ENCODE peak calls at places on chromosome 5, in nine cellular contexts. C is sigmoid colon, Z is adrenal gland, O is breast epithelium, V is uterus, J is transverse colon, Y is Peyer's patch, P is ovary, T is tibial nerve. M is an unnamed sample. For H3K4me1, the result is how much of the 10 kb centered on the place peaks cover.

GRCh38 chr5:32504923-32505596 is 60.5 kb upstream of the ZFR start:
- DNase-seq in C (peak), Z (peak), O (peak), V (peak), J (peak), Y (no peak), P (peak), T (peak), M (peak)

GRCh38 chr5:147849226-147849625 is 17.8 kb upstream of the SPINK1 start:
- DNase-seq in C (no peak), Z (no peak), O (no peak), V (no peak), J (no peak), Y (no peak), P (no peak), T (no peak), M (no peak)

GRCh38 chr5:3694819-3695218 is 99.2 kb downstream of the IRX1 start:
- DNase-seq in C (no peak), Z (no peak), O (no peak), V (no peak), J (no peak), Y (no peak), P (no peak), T (no peak), M (no peak)

GRCh38 chr5:68305223-68305865 is 89.8 kb downstream of the PIK3R1 start:
- DNase-seq in C (no peak), Z (no peak), O (peak), V (no peak), J (no peak), Y (no peak), P (no peak), T (no peak), M (no peak)

GRCh38 chr5:148903587-148903986 is 77.2 kb downstream of the ADRB2 start:
- DNase-seq in C (no peak), Z (no peak), O (no peak), V (no peak), J (no peak), Y (no peak), P (no peak), T (no peak), M (no peak)

GRCh38 chr5:94009161-94009560 is 267.8 kb upstream of the POU5F2 start:
- DNase-seq in C (no peak), Z (no peak), O (no peak), V (no peak), J (no peak), Y (no peak), P (no peak), T (no peak), M (no peak)

GRCh38 chr5:171149772-171150171 is 159.3 kb upstream of the TLX3 start:
- DNase-seq in C (no peak), Z (no peak), O (no peak), V (no peak), J (no peak), Y (no peak), P (no peak), T (no peak), M (no peak)

GRCh38 chr5:173882632-173883031 is 5.5 kb upstream of the CPEB4 start:
- DNase-seq in C (no peak), Z (no peak), O (no peak), V (no peak), J (no peak), Y (no peak), P (no peak), T (no peak), M (no peak)

GRCh38 chr5:76084496-76085285 is 1.5 kb downstream of the SV2C start:
- DNase-seq in C (no peak), Z (no peak), O (no peak), V (no peak), J (no peak), Y (no peak), P (no peak), T (no peak), M (no peak)

GRCh38 chr5:180618487-180618829 is 27.2 kb upstream of the SCGB3A1 start:
- DNase-seq in C (no peak), Z (no peak), O (no peak), V (no peak), J (no peak), Y (no peak), P (no peak), T (no peak), M (no peak)

GRCh38 chr5:65802080-65802479 is 80.1 kb downstream of the NLN start:
- DNase-seq in C (no peak), Z (no peak), O (no peak), V (no peak), J (no peak), Y (no peak), P (no peak), T (no peak), M (no peak)

GRCh38 chr5:40781843-40782409 is 16.2 kb downstream of the PRKAA1 start:
- DNase-seq in C (no peak), Z (no peak), O (no peak), V (no peak), J (no peak), Y (no peak), P (no peak), T (no peak), M (no peak)

GRCh38 chr5:175521313-175521833 is 43.0 kb downstream of the SFXN1 start:
- DNase-seq in C (no peak), Z (no peak), O (no peak), V (no peak), J (no peak), Y (no peak), P (no peak), T (no peak), M (no peak)

GRCh38 chr5:73968729-73969128 is 342.7 kb downstream of the ARHGEF28 start:
- DNase-seq in C (no peak), Z (no peak), O (peak), V (no peak), J (no peak), Y (no peak), P (no peak), T (no peak), M (no peak)
- TF ChIP-seq POLR2A in C (no peak), Z (no peak), O (no peak), V (no peak), J (no peak), Y (no peak), P (no peak), T (no peak), M (no peak)

GRCh38 chr5:10456583-10457562 is 15.2 kb downstream of the ROPN1L start:
- DNase-seq in C (no peak), Z (no peak), O (no peak), V (no peak), J (no peak), Y (no peak), P (no peak), T (no peak), M (no peak)
- H3K27ac ChIP-seq in C (no peak), Z (no peak), O (no peak), V (no peak), J (no peak), Y (no peak), P (no peak), T (no peak), M (no peak)

GRCh38 chr5:16891043-16891442 is 45.0 kb downstream of the MYO10 start:
- DNase-seq in C (no peak), Z (no peak), O (no peak), V (no peak), J (no peak), Y (peak), P (no peak), T (no peak), M (no peak)
- H3K4me1 ChIP-seq in C (under half), Z (under half), O (under half), V (under half), J (under half), Y (under half), P (under half), T (under half), M (under half)

GRCh38 chr5:14212838-14213237 is 69.7 kb downstream of the TRIO start:
- DNase-seq in C (no peak), Z (no peak), O (no peak), V (no peak), J (no peak), Y (no peak), P (no peak), T (no peak), M (no peak)

GRCh38 chr5:14210729-14211128 is 67.6 kb downstream of the TRIO start:
- DNase-seq in C (no peak), Z (no peak), O (no peak), V (no peak), J (no peak), Y (no peak), P (no peak), T (no peak), M (no peak)

GRCh38 chr5:14213813-14214585 is 70.9 kb downstream of the TRIO start:
- DNase-seq in C (no peak), Z (no peak), O (no peak), V (no peak), J (no peak), Y (no peak), P (no peak), T (no peak), M (no peak)

GRCh38 chr5:14213253-14213652 is 70.1 kb downstream of the TRIO start:
- DNase-seq in C (no peak), Z (no peak), O (no peak), V (no peak), J (no peak), Y (no peak), P (no peak), T (no peak), M (no peak)

DNA sequence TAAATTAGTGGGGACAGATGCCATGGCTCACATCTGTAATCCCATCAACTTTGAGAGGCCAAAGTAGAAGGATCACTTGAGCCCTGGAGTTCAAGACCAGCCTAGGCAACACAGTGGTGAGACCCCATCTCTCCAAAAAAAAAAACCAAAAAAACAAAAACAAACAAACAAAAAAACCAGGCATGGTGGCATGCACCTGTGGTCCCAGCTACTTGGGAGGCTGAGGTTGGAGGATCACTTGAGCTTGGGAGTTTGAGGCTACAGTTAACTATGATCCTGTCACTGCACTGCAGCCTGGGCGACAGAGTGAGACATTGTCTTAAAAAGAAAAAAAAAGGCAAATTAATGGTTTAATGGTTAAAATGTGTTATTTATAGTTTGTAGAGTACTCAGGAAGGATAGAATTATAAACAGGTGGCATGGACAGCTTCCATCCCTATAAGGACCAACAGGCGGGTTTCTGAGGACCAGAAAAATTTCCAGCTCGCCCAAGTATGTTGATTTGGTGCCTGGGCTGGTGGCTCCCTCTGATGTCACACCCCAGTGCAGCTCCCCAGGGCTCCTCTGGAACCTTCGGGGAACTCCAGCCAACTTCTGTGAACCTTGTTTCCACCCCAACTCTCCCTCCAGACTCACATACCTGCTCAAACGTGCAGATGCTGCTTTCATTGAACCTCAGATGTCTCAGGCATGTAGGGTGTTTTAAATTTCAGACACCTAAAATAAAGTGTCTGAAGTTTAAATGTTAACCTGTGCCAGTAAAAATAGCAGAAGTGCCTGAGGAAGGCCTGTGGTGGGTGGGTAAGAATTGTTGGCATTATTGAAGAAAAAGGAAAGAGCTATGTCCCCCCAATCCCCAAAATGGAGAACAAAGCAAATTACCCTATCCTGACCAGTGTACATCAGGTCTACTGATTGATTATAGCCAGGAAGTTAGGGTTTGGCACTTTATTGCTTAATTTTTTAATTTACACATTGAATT is 69.0 kb downstream of the TRIO start:
- DNase-seq in C (no peak), Z (no peak), O (no peak), V (no peak), J (peak), Y (peak), P (no peak), T (no peak), M (no peak)
- TF ChIP-seq POLR2A in C (no peak), Z (no peak), O (no peak), V (no peak), J (no peak), Y (no peak), P (no peak), T (no peak), M (no peak)

GRCh38 chr5:142863856-142864255 is 93.7 kb downstream of the ARHGAP26 start:
- DNase-seq in C (no peak), Z (no peak), O (no peak), V (no peak), J (no peak), Y (no peak), P (no peak), T (no peak), M (no peak)
- H3K27ac ChIP-seq in C (no peak), Z (no peak), O (peak), V (no peak), J (no peak), Y (no peak), P (no peak), T (no peak), M (no peak)

DNA sequence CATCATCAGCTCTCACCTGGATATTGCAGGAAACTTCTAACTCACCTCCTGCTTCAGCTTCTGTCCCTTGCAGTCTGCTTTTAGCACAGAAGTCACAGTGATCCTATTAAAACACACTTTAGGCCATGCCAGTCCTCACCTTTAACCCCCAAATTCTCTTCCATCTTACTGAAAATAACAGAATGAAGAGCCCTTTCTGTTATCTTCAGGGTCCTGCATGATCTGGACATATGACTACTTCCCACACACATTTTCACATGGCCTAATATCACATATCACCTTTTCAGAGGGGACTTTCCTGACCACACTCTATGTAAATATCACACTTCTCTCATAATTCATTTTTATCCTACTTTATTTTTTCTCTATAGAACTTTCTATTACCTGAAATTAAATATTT is 550.6 kb upstream of the CLINT1 start:
- DNase-seq in C (no peak), Z (no peak), O (no peak), V (no peak), J (no peak), Y (no peak), P (no peak), T (no peak), M (no peak)
- H3K4me1 ChIP-seq in C (under half), Z (under half), O (under half), V (under half), J (under half), Y (under half), P (under half), T (under half), M (under half)

GRCh38 chr5:42982107-42982622 is 58.0 kb downstream of the ANXA2R start:
- DNase-seq in C (no peak), Z (no peak), O (no peak), V (no peak), J (no peak), Y (no peak), P (no peak), T (no peak), M (no peak)

GRCh38 chr5:42988568-42988967 is 51.6 kb downstream of the ANXA2R start:
- DNase-seq in C (no peak), Z (no peak), O (no peak), V (no peak), J (no peak), Y (no peak), P (no peak), T (no peak), M (no peak)

GRCh38 chr5:42984307-42984706 is 55.8 kb downstream of the ANXA2R start:
- DNase-seq in C (no peak), Z (no peak), O (no peak), V (no peak), J (no peak), Y (no peak), P (no peak), T (no peak), M (no peak)

GRCh38 chr5:42989198-42989597 is 50.9 kb downstream of the ANXA2R start:
- DNase-seq in C (no peak), Z (no peak), O (no peak), V (no peak), J (no peak), Y (no peak), P (no peak), T (no peak), M (no peak)

GRCh38 chr5:42985129-42986037 is 54.7 kb downstream of the ANXA2R start:
- DNase-seq in C (no peak), Z (no peak), O (no peak), V (no peak), J (no peak), Y (no peak), P (no peak), T (no peak), M (no peak)
- TF ChIP-seq POLR2A in C (no peak), Z (no peak), O (no peak), V (no peak), J (no peak), Y (no peak), P (no peak), T (no peak), M (no peak)

GRCh38 chr5:62498961-62499360 is 79.7 kb upstream of the LRRC70 start:
- DNase-seq in C (no peak), Z (no peak), O (no peak), V (no peak), J (no peak), Y (no peak), P (no peak), T (no peak), M (no peak)

GRCh38 chr5:62489471-62489870 is 76.9 kb downstream of the IPO11 start:
- DNase-seq in C (no peak), Z (no peak), O (no peak), V (no peak), J (no peak), Y (no peak), P (no peak), T (no peak), M (no peak)

GRCh38 chr5:62496152-62496551 is 82.5 kb upstream of the LRRC70 start:
- DNase-seq in C (no peak), Z (no peak), O (no peak), V (no peak), J (no peak), Y (no peak), P (no peak), T (no peak), M (no peak)

GRCh38 chr5:62496876-62497275 is 81.7 kb upstream of the LRRC70 start:
- DNase-seq in C (no peak), Z (no peak), O (no peak), V (no peak), J (no peak), Y (no peak), P (no peak), T (no peak), M (no peak)

DNA sequence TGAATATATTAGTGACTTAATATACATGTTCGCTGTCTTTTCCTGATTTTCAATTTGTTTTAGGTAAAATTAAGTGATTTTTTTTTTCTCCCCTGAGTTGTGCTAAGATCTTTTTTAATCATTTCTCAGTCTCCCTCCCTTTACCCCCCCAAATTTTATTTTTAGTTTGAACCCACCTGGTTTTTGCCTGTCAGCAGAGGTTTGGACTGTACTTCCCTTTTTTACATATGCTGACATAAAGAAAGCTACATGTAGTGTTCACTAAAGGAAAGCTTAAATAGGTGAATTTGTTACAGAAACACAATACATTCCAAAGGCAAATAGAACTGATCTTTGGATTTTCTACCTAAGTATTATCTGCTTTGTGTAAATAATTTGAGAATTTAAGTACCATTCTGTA is 82.2 kb downstream of the IPO11 start:
- DNase-seq in C (no peak), Z (no peak), O (no peak), V (no peak), J (no peak), Y (no peak), P (no peak), T (no peak), M (no peak)
- H3K27ac ChIP-seq in C (no peak), Z (no peak), O (no peak), V (no peak), J (no peak), Y (no peak), P (no peak), T (no peak), M (no peak)

GRCh38 chr5:88734983-88735382 is 148.0 kb downstream of the MEF2C start:
- DNase-seq in C (no peak), Z (no peak), O (no peak), V (no peak), J (peak), Y (no peak), P (no peak), T (no peak), M (no peak)
- H3K4me1 ChIP-seq in C (under half), Z (under half), O (under half), V (under half), J (under half), Y (under half), P (under half), T (under half), M (under half)

DNA sequence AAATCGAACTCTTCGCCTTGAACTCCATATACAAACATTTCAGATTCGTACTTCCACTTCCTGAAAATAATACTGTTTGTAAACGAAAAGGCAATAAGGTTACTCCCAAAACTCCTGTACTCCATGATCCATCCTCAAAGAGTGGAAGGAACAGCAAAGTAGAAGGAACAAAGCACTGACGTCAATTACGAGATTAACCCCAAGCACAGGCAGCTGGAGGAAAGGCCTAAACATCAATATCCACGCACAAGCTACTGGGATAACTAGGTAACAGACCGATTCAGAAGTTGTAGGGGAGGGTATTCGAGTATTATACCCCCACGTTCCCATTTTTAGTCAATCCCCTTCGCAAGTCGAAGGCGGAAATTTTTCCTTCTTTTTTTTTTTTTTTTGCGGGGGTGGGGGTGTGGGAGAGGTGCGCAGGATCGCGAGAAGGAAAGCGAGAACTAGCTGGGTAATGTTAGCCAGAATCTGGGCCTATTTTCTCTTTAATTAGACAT is 955 bp downstream of the AFF4 start:
- DNase-seq in C (no peak), Z (no peak), O (no peak), V (peak), J (peak), Y (peak), P (peak), T (no peak), M (peak)
- TF ChIP-seq POLR2A in C (no peak), Z (no peak), O (no peak), V (peak), J (peak), Y (no peak), P (peak), T (no peak), M (peak)